ENCODE peak calls at places on chromosomes 11 and 22, in six cellular contexts. K, U, Q, O, E and S are unnamed samples.

GRCh38 chr11:43709689-43710088 is 29.2 kb downstream of the HSD17B12 start:
- DNase-seq in K (no peak), U (no peak), Q (no peak), O (no peak), E (no peak), S (no peak)

GRCh38 chr11:66546368-66546965 is at the start of gene ACTN3:
- DNase-seq in K (peak), U (peak), Q (peak), O (peak), E (peak), S (peak)

GRCh38 chr11:68302256-68303054 is 9.9 kb upstream of the LRP5 start:
- DNase-seq in K (no peak), U (no peak), Q (no peak), O (no peak), E (peak), S (peak)

GRCh38 chr22:42912049-42912448 is 55.0 kb upstream of the ARFGAP3 start:
- DNase-seq in K (no peak), U (no peak), Q (no peak), O (no peak), E (no peak), S (no peak)

GRCh38 chr11:64607381-64608259 is 16.6 kb downstream of the SLC22A12 start:
- DNase-seq in K (no peak), U (no peak), Q (no peak), O (no peak), E (no peak), S (no peak)

GRCh38 chr11:44607324-44607962 is 42.0 kb downstream of the CD82 start:
- DNase-seq in K (no peak), U (no peak), Q (no peak), O (no peak), E (no peak), S (peak)

GRCh38 chr11:73141309-73142127 is 600 bp downstream of the FCHSD2 start:
- DNase-seq in K (peak), U (peak), Q (peak), O (peak), E (peak), S (peak)

GRCh38 chr11:130782361-130783221 is 133.7 kb downstream of the SNX19 start:
- DNase-seq in K (no peak), U (no peak), Q (no peak), O (no peak), E (no peak), S (no peak)

GRCh38 chr11:75265851-75266531 is 25.4 kb downstream of the TPBGL start:
- DNase-seq in K (no peak), U (peak), Q (peak), O (no peak), E (peak), S (no peak)

GRCh38 chr22:16955678-16956210 is 52.3 kb downstream of the GAB4 start:
- DNase-seq in K (no peak), U (no peak), Q (no peak), O (peak), E (peak), S (peak)

GRCh38 chr22:30680998-30681770 is 13.5 kb upstream of the OSBP2 start:
- DNase-seq in K (no peak), U (peak), Q (no peak), O (no peak), E (no peak), S (no peak)

GRCh38 chr11:124961972-124962609 is 8.1 kb downstream of the CCDC15 start:
- DNase-seq in K (no peak), U (no peak), Q (no peak), O (peak), E (peak), S (peak)

GRCh38 chr11:97751405-97751804 is 1269.3 kb upstream of the CNTN5 start:
- DNase-seq in K (no peak), U (no peak), Q (no peak), O (no peak), E (no peak), S (no peak)

GRCh38 chr11:65493367-65494176 is 5.3 kb upstream of the MALAT1 start:
- DNase-seq in K (no peak), U (peak), Q (peak), O (peak), E (peak), S (peak)

GRCh38 chr22:29079218-29079901 is 6.5 kb downstream of the KREMEN1 start:
- DNase-seq in K (no peak), U (no peak), Q (no peak), O (no peak), E (peak), S (peak)

GRCh38 chr11:45918331-45918941 is 759 bp upstream of the PEX16 start:
- DNase-seq in K (peak), U (peak), Q (peak), O (peak), E (peak), S (peak)

GRCh38 chr22:17093081-17093480 is 8.3 kb downstream of the IL17RA start:
- DNase-seq in K (no peak), U (peak), Q (no peak), O (no peak), E (no peak), S (no peak)

GRCh38 chr11:130677486-130678153 is 229.2 kb downstream of the ADAMTS15 start:
- DNase-seq in K (no peak), U (no peak), Q (no peak), O (no peak), E (peak), S (peak)

GRCh38 chr22:41094036-41094435 is 1.6 kb downstream of the EP300 start:
- DNase-seq in K (no peak), U (no peak), Q (no peak), O (peak), E (peak), S (peak)

GRCh38 chr22:20218981-20219380 is 49.1 kb downstream of the RTN4R start:
- DNase-seq in K (no peak), U (no peak), Q (no peak), O (no peak), E (no peak), S (no peak)

GRCh38 chr11:110106713-110107274 is 13.6 kb downstream of the ZC3H12C start:
- DNase-seq in K (no peak), U (no peak), Q (no peak), O (no peak), E (no peak), S (no peak)

GRCh38 chr11:17930544-17931144 is 82.2 kb downstream of the SERGEF start:
- DNase-seq in K (no peak), U (no peak), Q (no peak), O (no peak), E (no peak), S (no peak)

GRCh38 chr11:17933710-17934109 is 79.1 kb downstream of the SERGEF start:
- DNase-seq in K (no peak), U (no peak), Q (no peak), O (no peak), E (no peak), S (no peak)

GRCh38 chr11:17931595-17931994 is 81.3 kb downstream of the SERGEF start:
- DNase-seq in K (no peak), U (no peak), Q (no peak), O (no peak), E (no peak), S (no peak)

GRCh38 chr11:17934194-17934593 is 78.7 kb downstream of the SERGEF start:
- DNase-seq in K (no peak), U (no peak), Q (no peak), O (no peak), E (no peak), S (no peak)

DNA sequence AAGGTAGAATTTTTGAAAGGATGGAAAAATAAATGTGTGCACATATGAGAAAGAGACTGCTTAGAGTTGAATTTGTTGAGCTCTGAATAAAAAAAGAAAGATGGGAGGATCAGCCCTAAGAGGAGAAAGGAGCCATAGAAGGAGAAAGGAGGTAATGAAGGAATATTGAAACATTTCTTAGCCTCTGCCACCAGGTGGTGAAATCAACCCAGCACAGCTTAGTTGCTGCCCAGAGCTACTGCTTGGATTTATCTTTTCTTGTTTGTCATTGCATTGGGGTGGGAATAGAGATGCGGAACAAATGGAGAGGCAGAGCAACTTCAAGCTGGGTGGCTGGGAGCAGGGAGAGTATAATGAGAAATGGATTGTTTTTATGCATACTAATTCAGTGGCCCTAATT is 80.4 kb downstream of the SERGEF start:
- DNase-seq in K (no peak), U (no peak), Q (no peak), O (no peak), E (no peak), S (no peak)
- TF ChIP-seq CTCF in K (no peak), U (no peak), Q (no peak), O (peak), E (no peak), S (no peak)

GRCh38 chr11:117946842-117947526 is 17.8 kb upstream of the TMPRSS13 start:
- DNase-seq in K (peak), U (peak), Q (peak), O (peak), E (peak), S (peak)
- TF ChIP-seq CTCF in K (peak), U (peak), Q (peak), O (peak), E (peak), S (peak)

DNA sequence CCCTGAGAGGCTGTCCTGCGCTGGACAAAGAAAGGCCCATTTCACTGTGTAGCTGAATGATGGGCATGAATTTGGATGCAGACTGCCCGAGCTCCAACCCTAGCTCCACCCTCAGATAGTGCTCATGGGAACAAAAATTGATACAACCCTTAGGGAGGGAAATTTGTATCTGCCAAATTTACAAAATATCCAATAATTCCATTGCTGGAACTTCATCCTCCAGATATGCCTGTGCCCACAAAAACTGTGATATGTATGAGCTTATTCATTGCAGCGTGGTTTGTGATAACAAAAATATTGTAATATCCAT is 2.1 kb downstream of the MS4A8 start:
- DNase-seq in K (no peak), U (no peak), Q (no peak), O (no peak), E (no peak), S (no peak)
- TF ChIP-seq CTCF in K (no peak), U (no peak), Q (no peak), O (no peak), E (no peak), S (no peak)

GRCh38 chr11:107598225-107599139 is 7.5 kb downstream of the ELMOD1 start:
- DNase-seq in K (no peak), U (no peak), Q (no peak), O (peak), E (peak), S (peak)
- TF ChIP-seq CTCF in K (peak), U (no peak), Q (no peak), O (peak), E (peak), S (peak)

GRCh38 chr11:33325456-33325855 is 68.3 kb downstream of the HIPK3 start:
- DNase-seq in K (no peak), U (no peak), Q (no peak), O (no peak), E (no peak), S (no peak)

GRCh38 chr11:33324211-33324985 is 67.2 kb downstream of the HIPK3 start:
- DNase-seq in K (no peak), U (no peak), Q (no peak), O (peak), E (no peak), S (no peak)

GRCh38 chr11:33334627-33335026 is 77.4 kb downstream of the HIPK3 start:
- DNase-seq in K (no peak), U (no peak), Q (no peak), O (no peak), E (no peak), S (peak)

DNA sequence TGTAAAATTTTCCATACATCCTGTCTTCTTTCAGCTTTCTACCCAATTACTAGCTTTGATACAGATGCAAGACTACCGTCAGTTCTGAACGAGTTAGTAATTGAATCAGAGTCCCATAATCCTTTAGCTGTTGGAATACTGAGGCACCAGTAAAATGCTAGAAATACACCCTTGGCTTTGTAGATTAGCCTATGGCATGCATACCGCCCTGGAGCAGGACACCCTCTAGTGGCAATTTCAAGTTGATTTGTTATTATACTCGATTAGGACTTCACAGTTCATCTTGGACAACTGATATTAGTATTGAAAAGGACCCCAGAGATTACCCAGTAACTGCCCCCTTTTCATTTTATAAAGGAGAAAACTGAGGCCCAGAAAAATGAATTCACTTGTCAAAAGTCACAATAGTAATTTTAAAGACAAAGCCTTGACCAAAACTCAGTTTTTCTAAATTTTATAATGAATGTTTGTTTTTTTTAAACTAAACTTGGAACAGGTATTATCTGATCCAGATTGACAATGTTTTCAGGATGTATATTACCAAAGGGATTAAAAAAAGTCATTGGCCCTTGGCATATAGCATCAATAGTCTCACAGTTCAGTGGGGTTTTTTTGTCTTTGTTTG is 72.6 kb downstream of the HIPK3 start:
- DNase-seq in K (no peak), U (peak), Q (peak), O (peak), E (peak), S (peak)
- TF ChIP-seq CTCF in K (peak), U (peak), Q (peak), O (peak), E (peak), S (peak)

DNA sequence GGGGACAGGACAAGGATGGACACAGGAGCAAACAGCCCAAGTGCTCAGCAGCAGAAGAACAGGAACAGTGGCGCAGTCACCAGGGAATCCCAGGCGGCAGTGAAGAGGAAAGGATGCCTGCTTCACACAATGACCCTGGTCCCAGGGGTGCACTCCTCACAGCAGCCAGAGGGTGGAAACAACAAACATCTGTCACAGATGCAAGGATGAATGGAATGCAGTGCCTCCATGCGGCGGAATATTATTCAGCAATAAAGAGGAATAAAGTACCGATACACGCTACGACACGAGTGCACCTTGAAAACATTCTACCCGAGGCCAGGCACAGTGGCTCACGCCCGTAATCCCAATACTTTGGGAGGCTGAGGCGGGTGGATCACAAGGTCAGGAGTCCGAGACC is 12.7 kb downstream of the CSNK1E start:
- DNase-seq in K (no peak), U (no peak), Q (no peak), O (no peak), E (no peak), S (no peak)
- TF ChIP-seq CTCF in K (no peak), U (no peak), Q (no peak), O (no peak), E (no peak), S (no peak)

GRCh38 chr11:59678813-59679165 is 10.0 kb upstream of the PATL1 start:
- DNase-seq in K (no peak), U (no peak), Q (no peak), O (no peak), E (no peak), S (no peak)

GRCh38 chr11:59673291-59673690 is 4.5 kb upstream of the PATL1 start:
- DNase-seq in K (no peak), U (no peak), Q (no peak), O (no peak), E (no peak), S (no peak)

GRCh38 chr11:59678118-59678812 is 9.4 kb upstream of the PATL1 start:
- DNase-seq in K (no peak), U (no peak), Q (no peak), O (no peak), E (no peak), S (no peak)

GRCh38 chr11:59674291-59674690 is 5.5 kb upstream of the PATL1 start:
- DNase-seq in K (no peak), U (no peak), Q (no peak), O (no peak), E (no peak), S (no peak)

DNA sequence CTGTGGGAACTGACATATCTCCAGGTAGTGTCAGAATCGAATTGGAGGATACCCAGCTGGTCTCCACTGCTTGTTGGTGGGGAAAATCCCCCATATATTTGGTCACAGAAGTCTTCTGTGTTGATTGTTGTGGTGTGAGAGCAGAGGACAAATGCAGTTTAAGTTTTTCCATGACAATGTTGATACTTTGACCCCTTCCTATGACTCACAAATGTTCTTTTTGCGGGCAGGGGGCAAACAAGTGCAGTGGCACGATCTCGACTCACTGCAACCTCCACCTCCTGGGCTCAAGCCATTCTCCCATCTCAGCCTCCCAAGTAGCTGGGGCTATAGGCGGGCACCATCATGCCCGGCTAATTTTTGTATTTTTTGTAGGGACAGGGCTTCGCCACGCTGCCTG is 7.4 kb upstream of the PATL1 start:
- DNase-seq in K (no peak), U (no peak), Q (no peak), O (no peak), E (peak), S (no peak)
- TF ChIP-seq CTCF in K (no peak), U (no peak), Q (no peak), O (no peak), E (no peak), S (no peak)